ENCODE peak calls at places on chromosomes 1 and 21, in four cellular contexts. One of them, this sample, is unnamed.

GRCh38 chr1:95287078-95287477 is 53.1 kb downstream of the RWDD3 start:
- DNase-seq in WTC11: no peak
- DNase-seq in K562: no peak
- DNase-seq in HepG2: peak; percentile 13
- DNase-seq in this sample: peak; percentile 45

GRCh38 chr1:180586671-180587155 is 27.9 kb downstream of the OVAAL start:
- DNase-seq in WTC11: no peak
- DNase-seq in HepG2: peak; percentile 85
- DNase-seq in K562: no peak
- DNase-seq in this sample: no peak

GRCh38 chr1:100353073-100353801 is 931 bp downstream of the CDC14A start:
- DNase-seq in HepG2: peak; percentile 23
- DNase-seq in WTC11: peak; percentile 61
- DNase-seq in K562: peak; percentile 48
- DNase-seq in this sample: peak; percentile 54

GRCh38 chr1:29706936-29707335 is 470.6 kb downstream of the PTPRU start:
- DNase-seq in WTC11: peak; percentile 91
- DNase-seq in HepG2: no peak
- DNase-seq in K562: peak; percentile 84
- DNase-seq in this sample: peak; percentile 96

GRCh38 chr1:203592156-203592555 is 34.5 kb upstream of the ATP2B4 start:
- DNase-seq in HepG2: peak; percentile 15
- DNase-seq in K562: no peak
- DNase-seq in WTC11: peak; percentile 56
- DNase-seq in this sample: no peak

GRCh38 chr21:38965241-38965640 is 159.5 kb downstream of the ETS2 start:
- DNase-seq in WTC11: no peak
- DNase-seq in HepG2: peak; percentile 79
- DNase-seq in K562: no peak
- DNase-seq in this sample: no peak

GRCh38 chr1:116228501-116228900 is 117.3 kb downstream of the MAB21L3 start:
- DNase-seq in WTC11: no peak
- DNase-seq in HepG2: no peak
- DNase-seq in K562: no peak
- DNase-seq in this sample: no peak

GRCh38 chr1:161333166-161333565 is 19.0 kb downstream of the SDHC start:
- DNase-seq in HepG2: no peak
- DNase-seq in K562: no peak
- DNase-seq in WTC11: no peak
- DNase-seq in this sample: no peak

GRCh38 chr1:6440198-6441126 is 15.9 kb downstream of the ESPN start:
- DNase-seq in HepG2: peak; percentile 48
- DNase-seq in WTC11: peak; percentile 87
- DNase-seq in K562: peak; percentile 96
- DNase-seq in this sample: peak; percentile 87

GRCh38 chr1:202146993-202147392 is 2.5 kb upstream of the ARL8A start:
- DNase-seq in K562: no peak
- DNase-seq in WTC11: no peak
- DNase-seq in HepG2: no peak
- DNase-seq in this sample: no peak

GRCh38 chr21:45942011-45942546 is 39.5 kb upstream of the COL6A1 start:
- DNase-seq in WTC11: no peak
- DNase-seq in HepG2: no peak
- DNase-seq in K562: no peak
- DNase-seq in this sample: no peak

GRCh38 chr1:159088050-159088449 is 11.5 kb upstream of the AIM2 start:
- DNase-seq in HepG2: no peak
- DNase-seq in WTC11: no peak
- DNase-seq in K562: no peak
- DNase-seq in this sample: no peak

GRCh38 chr21:36097427-36098230 is 27.8 kb downstream of the CBR1 start:
- DNase-seq in HepG2: no peak
- DNase-seq in K562: no peak
- DNase-seq in WTC11: no peak
- DNase-seq in this sample: no peak

GRCh38 chr1:206682111-206682510 is 2.6 kb upstream of the MAPKAPK2 start:
- DNase-seq in WTC11: no peak
- DNase-seq in HepG2: peak; percentile 47
- DNase-seq in K562: no peak
- DNase-seq in this sample: no peak

GRCh38 chr1:87331319-87332269 is 2.9 kb downstream of the LMO4 start:
- DNase-seq in WTC11: peak; percentile 86
- DNase-seq in K562: peak; percentile 68
- DNase-seq in HepG2: peak; percentile 55
- DNase-seq in this sample: peak; percentile 54

GRCh38 chr1:2067981-2068380 is 17.8 kb downstream of the PRKCZ start:
- DNase-seq in WTC11: no peak
- DNase-seq in HepG2: no peak
- DNase-seq in K562: no peak
- DNase-seq in this sample: no peak

GRCh38 chr1:41955461-41956159 is 36.9 kb upstream of the HIVEP3 start:
- DNase-seq in HepG2: no peak
- DNase-seq in WTC11: no peak
- DNase-seq in K562: no peak
- DNase-seq in this sample: no peak

GRCh38 chr1:25735956-25736529 is 64.0 kb upstream of the SELENON start:
- DNase-seq in HepG2: no peak
- DNase-seq in WTC11: no peak
- DNase-seq in K562: no peak
- DNase-seq in this sample: no peak

GRCh38 chr1:221699582-221700519 is 42.0 kb downstream of the DUSP10 start:
- DNase-seq in WTC11: no peak
- DNase-seq in HepG2: no peak
- DNase-seq in K562: no peak
- DNase-seq in this sample: no peak

GRCh38 chr1:12491691-12492090 is 126.3 kb downstream of the DHRS3 start:
- DNase-seq in HepG2: no peak
- DNase-seq in WTC11: no peak
- DNase-seq in K562: no peak
- DNase-seq in this sample: no peak

GRCh38 chr1:89989791-89990190 is 5.1 kb upstream of the ZNF326 start:
- DNase-seq in WTC11: no peak
- DNase-seq in HepG2: peak; percentile 58
- DNase-seq in K562: no peak
- DNase-seq in this sample: no peak

GRCh38 chr1:203556047-203556851 is 62.3 kb downstream of the OPTC start:
- DNase-seq in WTC11: peak; percentile 47
- DNase-seq in HepG2: no peak
- DNase-seq in K562: no peak
- DNase-seq in this sample: peak; percentile 75

GRCh38 chr21:24428539-24429186 is 1178.6 kb downstream of the MRPL39 start:
- DNase-seq in K562: no peak
- DNase-seq in WTC11: no peak
- DNase-seq in HepG2: no peak
- DNase-seq in this sample: no peak

GRCh38 chr1:11691302-11691914 is at the start of gene DRAXIN:
- DNase-seq in K562: no peak
- DNase-seq in HepG2: no peak
- DNase-seq in WTC11: peak; percentile 86
- DNase-seq in this sample: peak; percentile 93

GRCh38 chr1:179744401-179745130 is 1.5 kb downstream of the FAM163A start:
- DNase-seq in WTC11: peak; percentile 39
- DNase-seq in K562: no peak
- DNase-seq in HepG2: no peak
- DNase-seq in this sample: peak; percentile 65

GRCh38 chr1:207084701-207085180 is 3.9 kb upstream of the C4BPB start:
- DNase-seq in K562: peak; percentile 84
- DNase-seq in WTC11: peak; percentile 52
- DNase-seq in HepG2: peak; percentile 71
- DNase-seq in this sample: peak; percentile 45

GRCh38 chr1:200838676-200839445 is 33.9 kb upstream of the GPR25 start:
- DNase-seq in K562: no peak
- DNase-seq in WTC11: no peak
- DNase-seq in HepG2: no peak
- DNase-seq in this sample: no peak

GRCh38 chr1:21936366-21937031 is 611 bp downstream of the HSPG2 start:
- DNase-seq in HepG2: no peak
- DNase-seq in WTC11: no peak
- DNase-seq in K562: no peak
- DNase-seq in this sample: no peak

GRCh38 chr1:51998007-51998406 is 7.5 kb upstream of the RAB3B start:
- DNase-seq in WTC11: no peak
- DNase-seq in K562: no peak
- DNase-seq in HepG2: no peak
- DNase-seq in this sample: peak; percentile 24
- TF ChIP-seq FOXJ3 in WTC11: no peak
- TF ChIP-seq FOXJ3 in K562: no peak
- TF ChIP-seq FOXJ3 in HepG2: no peak
- TF ChIP-seq FOXJ3 in this sample: no peak

DNA sequence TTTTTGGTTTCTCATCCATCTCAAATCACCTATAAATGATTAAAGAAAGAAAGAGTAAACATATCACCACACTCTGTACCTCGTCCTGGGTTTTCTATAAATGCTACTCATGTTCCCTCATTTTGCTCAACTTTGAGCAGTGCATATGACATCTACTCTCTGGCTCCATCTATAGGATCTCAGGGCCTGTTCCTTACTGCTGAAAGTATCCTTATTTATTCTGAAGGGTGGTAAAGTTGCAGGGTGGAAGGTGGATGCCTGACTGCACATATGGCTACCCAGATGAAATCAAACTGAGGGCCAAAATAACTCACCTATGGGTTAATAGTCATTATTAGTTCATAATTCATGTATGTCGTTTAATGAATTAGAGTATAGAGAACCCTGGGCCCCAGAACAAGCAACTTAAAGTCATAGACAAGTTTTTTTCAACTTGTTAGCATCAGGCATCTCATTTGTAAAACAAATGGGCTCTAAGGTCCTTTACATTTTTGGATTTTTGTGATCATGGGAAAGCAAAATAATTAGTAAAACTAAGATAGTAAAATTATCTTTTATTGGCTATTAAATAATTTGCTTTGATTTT is 46.5 kb downstream of the NCF2 start:
- DNase-seq in HepG2: peak; percentile 50
- DNase-seq in K562: peak; percentile 27
- DNase-seq in WTC11: no peak
- DNase-seq in this sample: peak; percentile 48
- TF ChIP-seq FOXJ3 in HepG2: no peak
- TF ChIP-seq FOXJ3 in K562: no peak
- TF ChIP-seq FOXJ3 in WTC11: no peak
- TF ChIP-seq FOXJ3 in this sample: no peak

GRCh38 chr1:33470495-33471012 is 1.9 kb upstream of the ZSCAN20 start:
- DNase-seq in HepG2: peak; percentile 60
- DNase-seq in WTC11: peak; percentile 74
- DNase-seq in K562: peak; percentile 72
- DNase-seq in this sample: peak; percentile 76
- TF ChIP-seq FOXJ3 in HepG2: no peak
- TF ChIP-seq FOXJ3 in WTC11: no peak
- TF ChIP-seq FOXJ3 in K562: no peak
- TF ChIP-seq FOXJ3 in this sample: no peak

GRCh38 chr1:54416435-54416834 is 10.2 kb upstream of the SSBP3 start:
- DNase-seq in WTC11: no peak
- DNase-seq in HepG2: no peak
- DNase-seq in K562: no peak
- DNase-seq in this sample: no peak

GRCh38 chr1:54424398-54424797 is 18.2 kb upstream of the SSBP3 start:
- DNase-seq in WTC11: no peak
- DNase-seq in HepG2: no peak
- DNase-seq in K562: no peak
- DNase-seq in this sample: no peak

GRCh38 chr1:54417123-54417522 is 10.9 kb upstream of the SSBP3 start:
- DNase-seq in HepG2: no peak
- DNase-seq in WTC11: no peak
- DNase-seq in K562: no peak
- DNase-seq in this sample: no peak

GRCh38 chr1:54425152-54425584 is 19.0 kb upstream of the SSBP3 start:
- DNase-seq in K562: no peak
- DNase-seq in WTC11: no peak
- DNase-seq in HepG2: peak; percentile 61
- DNase-seq in this sample: no peak

DNA sequence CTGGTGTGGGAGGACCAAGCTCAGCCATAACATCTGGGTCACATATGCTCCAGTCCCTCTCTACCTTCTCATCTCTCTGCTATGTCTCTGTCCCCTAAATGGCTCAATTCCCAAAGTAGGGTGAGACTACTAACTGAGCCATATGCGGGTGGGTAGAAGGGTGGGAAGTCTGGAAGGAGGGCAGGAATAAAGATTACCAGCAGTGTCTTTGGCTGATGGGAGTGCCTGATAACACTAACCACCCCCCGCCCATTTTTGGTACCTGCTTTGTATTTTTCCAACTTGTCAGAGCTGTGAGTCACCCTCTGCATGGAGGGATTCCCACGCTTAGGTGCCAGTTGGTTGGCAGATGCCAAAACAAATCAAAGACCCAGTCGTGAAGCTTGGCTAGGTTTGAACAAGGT is 14.9 kb upstream of the SSBP3 start:
- DNase-seq in WTC11: no peak
- DNase-seq in K562: peak; percentile 53
- DNase-seq in HepG2: no peak
- DNase-seq in this sample: no peak
- TF ChIP-seq FOXJ3 in WTC11: no peak
- TF ChIP-seq FOXJ3 in K562: no peak
- TF ChIP-seq FOXJ3 in HepG2: no peak
- TF ChIP-seq FOXJ3 in this sample: no peak

DNA sequence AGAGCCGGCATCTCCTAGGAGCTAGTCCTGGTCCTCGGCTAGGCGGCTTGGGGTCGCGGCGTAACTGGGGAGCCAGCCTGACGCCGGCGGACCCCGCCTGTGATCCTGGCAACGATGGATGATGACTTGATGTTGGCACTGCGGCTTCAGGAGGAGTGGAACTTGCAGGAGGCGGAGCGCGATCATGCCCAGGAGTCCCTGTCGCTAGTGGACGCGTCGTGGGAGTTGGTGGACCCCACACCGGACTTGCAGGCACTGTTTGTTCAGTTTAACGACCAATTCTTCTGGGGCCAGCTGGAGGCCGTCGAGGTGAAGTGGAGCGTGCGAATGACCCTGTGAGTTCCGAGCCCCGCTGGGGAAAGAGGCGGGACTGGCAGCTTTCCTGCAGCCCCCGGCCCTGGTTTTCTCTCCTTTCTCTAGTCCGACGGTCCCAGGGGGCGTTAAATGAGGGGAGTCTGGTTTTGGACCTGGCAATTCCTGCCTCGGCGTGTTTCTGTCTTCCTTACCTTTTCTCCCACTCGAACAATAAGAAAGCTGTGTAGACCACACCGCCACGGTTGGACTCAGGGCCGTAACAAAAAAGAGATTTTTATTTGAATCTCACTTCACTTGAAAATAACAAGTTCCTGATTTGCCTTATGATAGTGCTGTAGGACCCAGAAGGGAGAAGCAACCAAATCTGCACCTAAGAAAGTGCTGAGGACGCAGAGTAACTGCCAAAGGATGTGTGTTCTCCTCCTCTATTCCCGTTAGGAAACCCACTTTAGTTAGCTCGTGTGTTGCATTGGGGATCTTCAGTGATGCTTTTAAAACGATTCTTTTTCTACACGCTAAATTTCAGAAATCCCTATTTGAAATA is at the start of gene SPRTN:
- DNase-seq in HepG2: no peak
- DNase-seq in K562: peak; percentile 92
- DNase-seq in WTC11: peak; percentile 29
- DNase-seq in this sample: peak; percentile 90
- TF ChIP-seq FOXJ3 in HepG2: no peak
- TF ChIP-seq FOXJ3 in K562: no peak
- TF ChIP-seq FOXJ3 in WTC11: no peak
- TF ChIP-seq FOXJ3 in this sample: no peak

GRCh38 chr1:172420385-172420784 is at the start of gene C1orf105:
- DNase-seq in WTC11: no peak
- DNase-seq in HepG2: no peak
- DNase-seq in K562: no peak
- DNase-seq in this sample: no peak
- TF ChIP-seq FOXJ3 in WTC11: no peak
- TF ChIP-seq FOXJ3 in HepG2: no peak
- TF ChIP-seq FOXJ3 in K562: no peak
- TF ChIP-seq FOXJ3 in this sample: no peak

GRCh38 chr1:108712605-108713150 is at the start of gene FNDC7:
- DNase-seq in WTC11: peak; percentile 57
- DNase-seq in K562: no peak
- DNase-seq in HepG2: no peak
- DNase-seq in this sample: no peak
- TF ChIP-seq FOXJ3 in WTC11: no peak
- TF ChIP-seq FOXJ3 in K562: no peak
- TF ChIP-seq FOXJ3 in HepG2: no peak
- TF ChIP-seq FOXJ3 in this sample: no peak